ENCODE peak calls at places on chromosomes 1 and 21, in six cellular contexts. P is HCT116, X is dermis microvascular lymphatic vessel endothelial cell, H is IMR-90, R is RCC 7860, T is K562. V is an unnamed sample.

GRCh38 chr1:225842074-225842473 is 32.1 kb downstream of the EPHX1 start:
- DNase-seq in P (no peak), R (no peak), X (no peak), T (no peak), H (no peak), V (no peak)

GRCh38 chr1:151834239-151834638 is 2.6 kb upstream of the RORC start:
- DNase-seq in R (no peak), P (no peak), T (no peak), X (no peak), H (no peak), V (no peak)

GRCh38 chr1:8439015-8439702 is 121.2 kb downstream of the SLC45A1 start:
- DNase-seq in R (peak), X (peak), P (no peak), T (peak), H (peak), V (no peak)

GRCh38 chr1:51551081-51551480 is 32.0 kb upstream of the EPS15 start:
- DNase-seq in R (no peak), T (no peak), H (no peak), X (no peak), P (no peak), V (no peak)

GRCh38 chr1:248696261-248696660 is 6.3 kb downstream of the OR14I1 start:
- DNase-seq in H (no peak), T (peak), X (no peak), P (no peak), R (no peak), V (no peak)

GRCh38 chr1:50447961-50448360 is 24.7 kb upstream of the DMRTA2 start:
- DNase-seq in X (no peak), P (no peak), T (no peak), H (no peak), R (no peak), V (no peak)

GRCh38 chr1:163085904-163086268 is 16.7 kb downstream of the RGS4 start:
- DNase-seq in T (no peak), P (no peak), H (peak), X (no peak), R (no peak), V (no peak)

GRCh38 chr21:36654341-36654740 is 44.6 kb upstream of the SIM2 start:
- DNase-seq in R (no peak), T (no peak), H (no peak), P (no peak), X (no peak), V (no peak)

GRCh38 chr1:55531644-55532043 is 316.5 kb upstream of the USP24 start:
- DNase-seq in T (no peak), P (no peak), R (no peak), X (no peak), H (no peak), V (no peak)

GRCh38 chr1:228781161-228781771 is 46.0 kb downstream of the RHOU start:
- DNase-seq in T (no peak), X (no peak), R (no peak), P (no peak), H (peak), V (no peak)

GRCh38 chr1:155042789-155043188 is 8.3 kb upstream of the ADAM15 start:
- DNase-seq in R (no peak), P (no peak), T (no peak), H (no peak), X (no peak), V (no peak)

GRCh38 chr1:18482721-18483425 is 2.1 kb downstream of the KLHDC7A start:
- DNase-seq in T (no peak), H (no peak), P (no peak), R (peak), X (no peak), V (no peak)

GRCh38 chr1:171898956-171899355 is 57.7 kb downstream of the DNM3 start:
- DNase-seq in H (no peak), R (no peak), P (no peak), X (no peak), T (no peak), V (no peak)

GRCh38 chr1:205303247-205303888 is 18.2 kb downstream of the NUAK2 start:
- DNase-seq in X (no peak), H (no peak), T (no peak), R (no peak), P (no peak), V (no peak)

GRCh38 chr21:41366522-41367151 is 4.8 kb downstream of the MX2 start:
- DNase-seq in T (peak), H (peak), R (peak), P (no peak), X (no peak), V (no peak)

GRCh38 chr1:201404016-201404598 is 5.0 kb upstream of the LAD1 start:
- DNase-seq in T (no peak), H (no peak), X (no peak), P (no peak), R (no peak), V (no peak)

GRCh38 chr21:43025636-43026180 is 49.9 kb downstream of the CBS start:
- DNase-seq in T (no peak), H (peak), P (no peak), R (peak), X (peak), V (no peak)

GRCh38 chr1:208351838-208352237 is 107.7 kb upstream of the PLXNA2 start:
- DNase-seq in R (no peak), P (no peak), H (no peak), T (peak), X (no peak), V (no peak)

GRCh38 chr1:88291902-88292301 is 392.2 kb upstream of the PKN2 start:
- DNase-seq in R (no peak), P (no peak), T (no peak), H (no peak), X (no peak), V (no peak)

GRCh38 chr1:4019606-4020331 is 119.7 kb upstream of the C1orf174 start:
- DNase-seq in R (no peak), H (no peak), X (no peak), T (no peak), P (no peak), V (no peak)

GRCh38 chr1:56938636-56939035 is 27.2 kb downstream of the C8B start:
- DNase-seq in T (no peak), X (no peak), H (no peak), P (no peak), R (no peak), V (no peak)

GRCh38 chr21:41879190-41879998 is at the start of gene PRDM15:
- DNase-seq in H (peak), X (peak), T (peak), R (peak), P (peak), V (no peak)

GRCh38 chr1:12453400-12454343 is 164.3 kb downstream of the DHRS3 start:
- DNase-seq in R (peak), P (no peak), X (no peak), H (no peak), T (peak), V (no peak)

GRCh38 chr1:169098380-169098779 is 8.1 kb upstream of the ATP1B1 start:
- DNase-seq in T (no peak), R (no peak), X (no peak), H (no peak), P (no peak), V (no peak)

GRCh38 chr1:235429143-235429542 is 61.9 kb downstream of the TBCE start:
- DNase-seq in T (no peak), P (no peak), R (no peak), X (no peak), H (no peak), V (no peak)

GRCh38 chr21:42636931-42637601 is 16.4 kb upstream of the PDE9A start:
- DNase-seq in P (no peak), R (no peak), X (no peak), T (no peak), H (no peak), V (no peak)

GRCh38 chr1:20449736-20450311 is 36.2 kb downstream of the CAMK2N1 start:
- DNase-seq in P (no peak), R (no peak), X (no peak), H (peak), T (no peak), V (no peak)

GRCh38 chr1:230174765-230175747 is 108.0 kb downstream of the GALNT2 start:
- DNase-seq in R (no peak), T (no peak), X (no peak), H (no peak), P (no peak), V (no peak)

GRCh38 chr1:35222322-35223108 is 29.6 kb upstream of the SFPQ start:
- DNase-seq in X (no peak), H (peak), P (no peak), R (no peak), T (no peak), V (no peak)

GRCh38 chr1:1165900-1166421 is 7.7 kb upstream of the TTLL10 start:
- DNase-seq in H (no peak), R (peak), X (no peak), T (no peak), P (no peak), V (no peak)

GRCh38 chr1:246198141-246198820 is 308.8 kb downstream of the SMYD3 start:
- DNase-seq in P (no peak), H (no peak), T (no peak), R (no peak), X (no peak), V (no peak)

GRCh38 chr1:182707116-182707515 is 22.7 kb upstream of the RGS8 start:
- DNase-seq in P (no peak), X (no peak), R (no peak), H (no peak), T (no peak), V (no peak)

GRCh38 chr1:87863317-87863716 is 534.6 kb downstream of the LMO4 start:
- DNase-seq in P (no peak), X (no peak), H (no peak), T (no peak), R (no peak), V (no peak)

GRCh38 chr1:94805912-94806311 is 14.2 kb upstream of the SLC44A3 start:
- DNase-seq in R (peak), P (peak), T (peak), H (peak), X (no peak), V (peak)

V was measured in Panc1.